ENCODE peak calls at places on chromosomes 2 and 18, in nine cellular contexts. M, O, N, U, J, T, X, G and Q are unnamed samples.

GRCh38 chr18:56460590-56460989 is 177.8 kb downstream of the TXNL1 start:
- DNase-seq in N (no peak), J (no peak), X (no peak), T (no peak), O (no peak), G (no peak), U (no peak), M (no peak), Q (no peak)

GRCh38 chr2:1653137-1653789 is 91.1 kb downstream of the PXDN start:
- DNase-seq in G (peak; percentile 69), T (no peak), U (peak; percentile 51), X (no peak), M (peak; percentile 92), N (no peak), O (peak; percentile 98), J (no peak), Q (no peak)

GRCh38 chr2:38148501-38148900 is 72.5 kb upstream of the CYP1B1 start:
- DNase-seq in X (no peak), J (no peak), G (no peak), M (no peak), N (no peak), U (peak; percentile 83), O (peak; percentile 94), T (no peak), Q (no peak)

GRCh38 chr2:221124542-221125235 is 447.4 kb downstream of the EPHA4 start:
- DNase-seq in N (no peak), T (no peak), X (no peak), M (no peak), J (no peak), G (no peak), O (no peak), U (no peak), Q (no peak)

GRCh38 chr2:191126386-191126785 is 24.4 kb downstream of the STAT4 start:
- DNase-seq in O (no peak), U (no peak), G (no peak), M (no peak), T (no peak), X (no peak), N (no peak), J (no peak), Q (no peak)

GRCh38 chr2:237590272-237591020 is at the start of gene RAB17:
- DNase-seq in M (no peak), X (no peak), N (no peak), U (peak; percentile 77), T (peak; percentile 68), O (no peak), G (no peak), J (no peak), Q (no peak)

GRCh38 chr2:121608367-121608766 is 40.9 kb downstream of the CLASP1 start:
- DNase-seq in X (no peak), M (no peak), U (no peak), N (no peak), G (no peak), J (no peak), T (no peak), O (peak; percentile 23), Q (no peak)

GRCh38 chr2:44275915-44276279 is 617 bp downstream of the SLC3A1 start:
- DNase-seq in O (peak; percentile 14), X (no peak), G (peak; percentile 9), M (peak; percentile 42), N (no peak), T (no peak), U (no peak), J (peak; percentile 46), Q (no peak)

GRCh38 chr2:159091981-159092380 is 123.5 kb downstream of the TANC1 start:
- DNase-seq in X (no peak), M (no peak), O (no peak), G (no peak), U (no peak), J (no peak), N (no peak), T (no peak), Q (no peak)

GRCh38 chr2:181264436-181264835 is 192.8 kb upstream of the ITGA4 start:
- DNase-seq in O (no peak), N (no peak), G (no peak), U (no peak), X (no peak), M (no peak), T (no peak), J (no peak), Q (no peak)

GRCh38 chr2:241179894-241180293 is 8.6 kb upstream of the ANO7 start:
- DNase-seq in G (no peak), U (no peak), J (no peak), X (peak; percentile 62), N (no peak), T (no peak), M (no peak), O (peak; percentile 31), Q (peak; percentile 53)

GRCh38 chr2:36371963-36372391 is 16.4 kb downstream of the CRIM1 start:
- DNase-seq in T (no peak), G (no peak), M (peak; percentile 86), X (no peak), J (no peak), O (peak; percentile 86), U (no peak), N (no peak), Q (no peak)

GRCh38 chr2:231373184-231373583 is 22.3 kb upstream of the B3GNT7 start:
- DNase-seq in M (no peak), T (no peak), J (peak; percentile 37), X (no peak), O (no peak), G (no peak), N (no peak), U (no peak), Q (no peak)

GRCh38 chr18:76709659-76710645 is 112.4 kb upstream of the ZNF236 start:
- DNase-seq in G (peak; percentile 12), N (peak; percentile 37), M (peak; percentile 8), U (peak; percentile 45), T (peak; percentile 35), X (peak; percentile 83), O (peak; percentile 73), J (peak; percentile 57), Q (peak; percentile 47)

GRCh38 chr2:19185061-19185460 is 173.4 kb downstream of the OSR1 start:
- DNase-seq in O (peak; percentile 66), T (no peak), N (no peak), M (no peak), J (no peak), X (no peak), U (no peak), G (no peak), Q (no peak)

GRCh38 chr2:10777111-10777841 is 35.3 kb downstream of the PDIA6 start:
- DNase-seq in X (no peak), N (no peak), O (no peak), M (no peak), G (no peak), J (no peak), T (no peak), U (no peak), Q (no peak)

GRCh38 chr2:147845608-147846002 is 776 bp downstream of the ACVR2A start:
- DNase-seq in O (peak; percentile 20), J (no peak), M (no peak), U (no peak), G (no peak), T (no peak), N (no peak), X (peak; percentile 14), Q (no peak)

GRCh38 chr2:46338674-46339073 is 41.5 kb downstream of the EPAS1 start:
- DNase-seq in J (no peak), X (no peak), O (no peak), T (no peak), U (no peak), G (no peak), N (no peak), M (no peak), Q (no peak)

GRCh38 chr2:180983468-180984388 is 3.3 kb downstream of the UBE2E3 start:
- DNase-seq in G (no peak), T (peak; percentile 22), X (peak; percentile 90), M (peak; percentile 42), O (peak; percentile 68), N (no peak), U (no peak), J (no peak), Q (no peak)

GRCh38 chr2:54574107-54574859 is 118.2 kb downstream of the SPTBN1 start:
- DNase-seq in G (no peak), M (peak; percentile 66), N (peak; percentile 29), X (no peak), T (no peak), J (no peak), O (peak; percentile 66), U (peak; percentile 32), Q (peak; percentile 84)

GRCh38 chr2:159925975-159926374 is 128.0 kb upstream of the CD302 start:
- DNase-seq in T (no peak), U (no peak), G (no peak), N (no peak), J (no peak), M (no peak), O (no peak), X (no peak), Q (no peak)

GRCh38 chr2:8217366-8218125 is 464.3 kb upstream of the ID2 start:
- DNase-seq in X (no peak), M (no peak), J (no peak), N (no peak), O (no peak), G (no peak), U (no peak), T (no peak), Q (no peak)

GRCh38 chr2:149038442-149039212 is at the start of gene LYPD6B:
- DNase-seq in G (no peak), U (no peak), J (peak; percentile 41), M (no peak), T (peak; percentile 61), N (no peak), O (no peak), X (no peak), Q (no peak)

GRCh38 chr2:201130524-201131186 is 14.7 kb downstream of the CFLAR start:
- DNase-seq in G (no peak), O (peak; percentile 88), T (no peak), J (no peak), N (no peak), X (peak; percentile 46), M (no peak), U (no peak), Q (peak; percentile 57)

GRCh38 chr2:127225186-127225960 is 5.3 kb upstream of the CYP27C1 start:
- DNase-seq in M (no peak), J (no peak), G (no peak), U (no peak), O (peak; percentile 62), N (no peak), X (no peak), T (no peak), Q (no peak)

GRCh38 chr18:78769502-78770113 is 210.0 kb upstream of the SALL3 start:
- DNase-seq in M (no peak), J (no peak), T (no peak), N (no peak), X (no peak), U (no peak), O (no peak), G (no peak), Q (no peak)

GRCh38 chr2:71385008-71385407 is 53.4 kb downstream of the ZNF638 start:
- DNase-seq in M (no peak), G (no peak), T (no peak), O (peak; percentile 89), J (peak; percentile 17), U (no peak), X (no peak), N (no peak), Q (no peak)

GRCh38 chr18:21991897-21992296 is 177.5 kb upstream of the GATA6 start:
- DNase-seq in G (no peak), N (no peak), M (no peak), X (no peak), J (no peak), U (no peak), O (no peak), T (no peak), Q (no peak)

GRCh38 chr2:3483227-3483985 is 35.9 kb downstream of the ADI1 start:
- DNase-seq in T (no peak), X (peak; percentile 65), O (peak; percentile 98), J (no peak), N (no peak), G (no peak), M (peak; percentile 26), U (peak; percentile 85), Q (no peak)

GRCh38 chr2:238104521-238105311 is 4.6 kb downstream of the ESPNL start:
- DNase-seq in X (no peak), M (no peak), O (no peak), T (no peak), G (no peak), U (no peak), J (no peak), N (no peak), Q (no peak)

GRCh38 chr2:20757405-20758090 is 65.4 kb downstream of the LDAH start:
- DNase-seq in U (no peak), T (no peak), M (no peak), G (no peak), J (no peak), N (no peak), X (no peak), O (no peak), Q (no peak)